ENCODE peak calls at places on chromosomes 16 and 17, in six cellular contexts. N is heart right ventricle, F is heart left ventricle, V is AG04450, G is suprapubic skin, Z is H1. U is an unnamed sample.
A peak's percentile ranks its signal among the peaks of the same experiment; 100 is the strongest.

GRCh38 chr17:78510141-78510935 is 66.9 kb downstream of the DNAH17 start:
- DNase-seq in N (no peak), F (no peak), V (no peak), G (no peak), Z (no peak), U (no peak)

GRCh38 chr16:59204589-59204988 is 470.5 kb upstream of the GOT2 start:
- DNase-seq in N (no peak), F (no peak), V (no peak), G (no peak), Z (no peak), U (no peak)

GRCh38 chr17:12691173-12691572 is 25.5 kb downstream of the MYOCD start:
- DNase-seq in N (no peak), F (no peak), V (no peak), G (no peak), Z (no peak), U (no peak)

GRCh38 chr17:35713069-35713728 is 18.2 kb upstream of the RASL10B start:
- DNase-seq in N (no peak), F (peak; percentile 28), V (peak; percentile 53), G (no peak), Z (no peak), U (peak; percentile 38)

GRCh38 chr16:85376292-85377095 is 236.6 kb upstream of the GSE1 start:
- DNase-seq in N (peak; percentile 72), F (peak; percentile 57), V (no peak), G (no peak), Z (no peak), U (no peak)

GRCh38 chr17:39553326-39553945 is 54.3 kb downstream of the NEUROD2 start:
- DNase-seq in N (no peak), F (no peak), V (no peak), G (no peak), Z (no peak), U (no peak)

GRCh38 chr17:17073627-17074521 is 31.6 kb downstream of the MPRIP start:
- DNase-seq in N (no peak), F (no peak), V (no peak), G (no peak), Z (no peak), U (no peak)

GRCh38 chr17:74524751-74525725 is 6.2 kb downstream of the CD300LB start:
- DNase-seq in N (no peak), F (no peak), V (no peak), G (peak; percentile 35), Z (no peak), U (no peak)

GRCh38 chr17:54992797-54993639 is 24.5 kb downstream of the STXBP4 start:
- DNase-seq in N (no peak), F (no peak), V (no peak), G (no peak), Z (no peak), U (peak; percentile 2)

GRCh38 chr17:76537288-76537577 is 276 bp downstream of the CYGB start:
- DNase-seq in N (peak; percentile 68), F (no peak), V (no peak), G (no peak), Z (peak; percentile 73), U (no peak)

GRCh38 chr17:79845601-79845949 is 6.3 kb upstream of the CBX4 start:
- DNase-seq in N (no peak), F (no peak), V (no peak), G (no peak), Z (no peak), U (no peak)

GRCh38 chr16:89138513-89138795 is 33.1 kb upstream of the CDH15 start:
- DNase-seq in N (no peak), F (no peak), V (no peak), G (no peak), Z (no peak), U (no peak)

GRCh38 chr16:23974223-23974622 is 138.4 kb downstream of the PRKCB start:
- DNase-seq in N (no peak), F (no peak), V (no peak), G (no peak), Z (peak; percentile 73), U (no peak)

GRCh38 chr16:878071-878784 is 77.7 kb upstream of the GNG13 start:
- DNase-seq in N (no peak), F (no peak), V (no peak), G (no peak), Z (peak; percentile 72), U (no peak)

GRCh38 chr16:68731569-68732067 is 5.5 kb upstream of the CDH1 start:
- DNase-seq in N (no peak), F (no peak), V (no peak), G (no peak), Z (no peak), U (no peak)
- H3K4me3 ChIP-seq in N (no peak overlapping the region), F (no peak overlapping the region), V (no peak overlapping the region), G (no peak overlapping the region), Z (no peak overlapping the region), U (no peak overlapping the region)

GRCh38 chr17:53516643-53517042 is 306.1 kb upstream of the KIF2B start:
- DNase-seq in N (no peak), F (no peak), V (no peak), G (no peak), Z (no peak), U (no peak)
- TF ChIP-seq CTCF in N (peak; percentile 22), F (no peak), V (no peak), G (no peak), Z (no peak), U (peak; percentile 47)

DNA sequence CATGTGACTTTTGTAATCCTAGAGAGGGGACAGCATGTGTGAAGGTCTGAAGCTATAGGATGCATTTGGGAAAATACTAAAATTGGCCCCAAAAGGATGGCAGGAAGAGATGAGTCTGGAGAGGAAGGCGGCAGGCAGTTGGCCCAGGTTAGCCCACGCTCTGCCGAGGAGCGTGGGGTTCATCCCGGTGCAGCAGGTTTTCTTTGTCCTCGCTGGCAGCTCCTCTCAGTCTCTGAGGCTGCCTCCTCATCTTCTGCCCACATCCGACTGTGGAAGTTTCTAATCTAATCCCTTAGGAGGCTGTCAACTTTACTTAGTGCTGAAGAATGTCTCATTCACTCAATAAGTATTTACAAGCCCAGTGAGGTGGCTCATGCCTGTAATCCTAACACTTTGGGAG is 17.6 kb upstream of the KSR1 start:
- DNase-seq in N (no peak), F (no peak), V (no peak), G (no peak), Z (no peak), U (no peak)
- H3K27me3 ChIP-seq in N (no peaks in the 10 kb centered on the region), F (no peaks in the 10 kb centered on the region), V (peaks cover under 1% of the 10 kb centered on the region), G (no peaks in the 10 kb centered on the region), Z (no peaks in the 10 kb centered on the region), U (no peaks in the 10 kb centered on the region)

GRCh38 chr17:72053069-72053846 is 67.6 kb upstream of the SOX9 start:
- DNase-seq in N (no peak), F (no peak), V (no peak), G (no peak), Z (peak; percentile 49), U (no peak)
- H3K4me3 ChIP-seq in N (no peak overlapping the region), F (no peak overlapping the region), V (no peak overlapping the region), G (peak overlapping the region; percentile 29), Z (no peak overlapping the region), U (no peak overlapping the region)

GRCh38 chr16:63289834-63290460 is 1253.7 kb upstream of the CDH8 start:
- DNase-seq in N (no peak), F (peak; percentile 23), V (no peak), G (no peak), Z (peak; percentile 77), U (no peak)
- TF ChIP-seq CTCF in N (peak; percentile 71), F (peak; percentile 69), V (peak; percentile 10), G (peak; percentile 47), Z (peak; percentile 52), U (peak; percentile 90)

DNA sequence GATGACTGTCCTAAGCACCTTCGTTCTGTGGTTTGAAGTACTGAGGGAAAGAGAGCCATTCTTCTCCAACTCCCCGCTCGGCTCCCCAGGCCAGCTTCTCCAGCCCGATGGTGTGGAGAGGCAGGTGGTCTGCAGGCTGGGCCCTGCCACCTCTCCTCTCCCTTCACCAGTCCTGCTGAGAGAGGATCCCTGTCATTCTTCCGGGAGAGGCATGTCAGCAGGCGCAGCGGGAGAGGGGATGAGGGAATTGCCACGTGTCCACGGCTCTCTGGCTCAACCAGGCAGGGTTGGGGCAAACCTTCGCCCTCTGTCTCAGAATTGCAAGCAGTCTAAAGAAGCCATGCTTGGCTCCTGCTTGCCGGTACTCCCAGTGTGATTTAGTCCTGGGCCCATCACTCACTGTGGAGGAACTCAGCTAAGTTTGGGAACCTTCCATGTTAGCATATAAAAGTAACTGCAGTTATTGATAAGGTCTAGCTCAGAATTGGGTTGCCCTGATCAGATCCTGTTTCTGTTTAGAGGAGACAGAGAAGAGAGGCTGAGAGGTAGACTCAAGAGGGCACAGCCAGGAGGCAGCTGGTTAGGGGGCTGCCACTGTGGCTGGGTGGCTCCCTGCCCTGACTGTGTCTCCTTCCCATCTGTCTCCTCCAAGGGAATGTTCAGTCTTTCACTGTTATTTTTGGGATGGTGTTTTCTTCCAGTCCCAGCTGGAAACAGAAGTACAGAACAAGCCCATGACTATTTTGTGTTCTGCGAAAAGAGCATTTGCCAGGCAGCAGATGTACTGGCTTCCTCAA is 17.4 kb downstream of the HS3ST3B1 start:
- DNase-seq in N (no peak), F (no peak), V (no peak), G (no peak), Z (no peak), U (no peak)
- H3K27me3 ChIP-seq in N (peaks cover 20% of the 10 kb centered on the region), F (no peaks in the 10 kb centered on the region), V (no peaks in the 10 kb centered on the region), G (peaks cover 2% of the 10 kb centered on the region), Z (no peaks in the 10 kb centered on the region), U (no peaks in the 10 kb centered on the region)

U was measured in kidney epithelial cell.